ENCODE peak calls at places on chromosomes 11 and 22, in eight cellular contexts. J is left ventricle myocardium inferior; W is IMR-90; Q is Peyer's patch; L is tibial artery; Z is transverse colon; D is spleen; S is CD8-positive, alpha-beta T cell. A is an unnamed sample. For H3K4me1, the result is how much of the 10 kb centered on the place peaks cover.

GRCh38 chr11:72573380-72573949 is 100.8 kb downstream of the PDE2A start:
- DNase-seq in D (peak), Z (peak), J (no peak), W (peak), Q (peak), L (peak), S (no peak), A (peak)

GRCh38 chr22:44309137-44309536 is 3.6 kb downstream of the SHISAL1 start:
- DNase-seq in W (peak), Z (peak), Q (no peak), L (peak), S (peak), J (no peak), D (no peak), A (no peak)

GRCh38 chr11:9094420-9094819 is 3.0 kb upstream of the SCUBE2 start:
- DNase-seq in W (no peak), S (no peak), J (no peak), Q (no peak), Z (no peak), D (peak), L (no peak), A (no peak)

GRCh38 chr11:61613711-61614254 is 32.9 kb upstream of the SYT7 start:
- DNase-seq in Z (no peak), Q (no peak), D (no peak), L (no peak), W (no peak), S (no peak), J (no peak), A (no peak)

GRCh38 chr11:111737180-111737876 is 28.9 kb downstream of the PPP2R1B start:
- DNase-seq in Z (no peak), W (no peak), L (no peak), Q (no peak), J (no peak), S (no peak), D (peak), A (no peak)

GRCh38 chr11:2778630-2779498 is 79.1 kb upstream of the KCNQ1OT1 start:
- DNase-seq in Q (peak), J (peak), W (peak), Z (peak), S (no peak), D (peak), L (peak), A (peak)

GRCh38 chr11:8767466-8768142 is 85.0 kb downstream of the RPL27A start:
- DNase-seq in Q (no peak), Z (no peak), J (no peak), W (no peak), L (no peak), D (no peak), S (no peak), A (peak)

GRCh38 chr11:35292290-35292689 is 127.1 kb downstream of the SLC1A2 start:
- DNase-seq in J (no peak), Q (no peak), S (no peak), L (no peak), W (no peak), Z (no peak), D (no peak), A (no peak)

GRCh38 chr11:69131644-69132300 is 24.0 kb upstream of the SMIM38 start:
- DNase-seq in Z (peak), D (peak), W (peak), S (no peak), L (peak), J (peak), Q (peak), A (peak)

GRCh38 chr22:49123621-49124192 is 704.0 kb downstream of the BRD1 start:
- DNase-seq in L (no peak), Z (no peak), S (no peak), W (no peak), J (no peak), D (no peak), Q (no peak), A (no peak)

GRCh38 chr11:72982286-72982685 is 159.8 kb downstream of the FCHSD2 start:
- DNase-seq in W (no peak), Z (no peak), L (no peak), Q (no peak), D (no peak), S (no peak), J (no peak), A (no peak)

GRCh38 chr11:122746611-122747305 is 91.2 kb downstream of the UBASH3B start:
- DNase-seq in S (no peak), D (no peak), Z (no peak), J (no peak), W (no peak), L (no peak), Q (no peak), A (no peak)

GRCh38 chr11:131691558-131692041 is 321.2 kb downstream of the NTM start:
- DNase-seq in J (no peak), D (no peak), L (no peak), S (no peak), Q (no peak), W (peak), Z (no peak), A (no peak)

GRCh38 chr22:46077669-46078099 is 72.6 kb upstream of the PPARA start:
- DNase-seq in L (peak), Q (no peak), D (peak), W (no peak), S (no peak), Z (peak), J (peak), A (no peak)

GRCh38 chr11:93648168-93648567 is 13.3 kb upstream of the CEP295 start:
- DNase-seq in J (no peak), Q (no peak), S (no peak), D (no peak), L (no peak), W (peak), Z (no peak), A (peak)

GRCh38 chr11:81165164-81165563 is 1568.5 kb downstream of the FAM181B start:
- DNase-seq in Q (no peak), L (no peak), D (no peak), W (no peak), Z (no peak), J (no peak), S (no peak), A (peak)

GRCh38 chr11:695606-696381 is at the start of gene TMEM80:
- DNase-seq in L (peak), S (peak), J (peak), Q (peak), W (peak), Z (peak), D (peak), A (peak)

GRCh38 chr11:130711193-130711592 is 205.1 kb downstream of the SNX19 start:
- DNase-seq in W (peak), Q (no peak), S (no peak), L (no peak), D (no peak), Z (no peak), J (no peak), A (no peak)

GRCh38 chr22:35135165-35135564 is 69.2 kb downstream of the ISX start:
- DNase-seq in Z (no peak), Q (no peak), L (no peak), D (no peak), J (no peak), S (no peak), W (no peak), A (peak)
- H3K27ac ChIP-seq in Z (peak), Q (no peak), L (no peak), D (no peak), J (no peak), S (no peak), W (no peak), A (peak)

GRCh38 chr22:28435960-28436359 is 243.7 kb downstream of the TTC28 start:
- DNase-seq in Q (no peak), J (no peak), D (no peak), W (no peak), S (no peak), Z (no peak), L (no peak), A (peak)
- H3K4me1 ChIP-seq in Q (under half), J (half or more), D (under half), W (under half), S (under half), Z (under half), L (under half), A (under half)

GRCh38 chr11:63609536-63609935 is 4.7 kb downstream of the PLAAT3 start:
- DNase-seq in L (no peak), S (no peak), W (no peak), J (peak), Q (peak), Z (peak), D (no peak), A (peak)
- H3K4me3 ChIP-seq in L (no peak), S (no peak), W (no peak), J (no peak), Q (no peak), Z (no peak), D (no peak), A (no peak)

DNA sequence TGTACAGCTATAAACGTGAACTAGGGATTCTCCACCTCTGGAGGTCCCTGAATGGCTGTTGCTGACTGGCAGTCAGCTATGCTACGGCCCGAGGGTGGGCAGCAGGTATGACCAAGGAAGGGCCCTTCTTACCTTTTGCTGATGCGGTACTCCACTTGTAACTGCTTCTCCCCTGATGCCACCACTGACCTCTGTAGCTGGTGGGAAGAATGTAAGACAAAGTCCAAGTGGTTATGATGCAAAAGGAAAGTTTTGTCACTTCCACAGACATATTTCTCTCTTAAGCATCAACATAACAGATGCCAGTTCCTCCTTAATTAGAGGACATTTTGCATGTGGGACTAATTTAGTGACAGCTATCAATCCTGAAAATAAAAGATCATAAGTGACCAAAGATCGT is 32.2 kb downstream of the P4HA3 start:
- DNase-seq in J (no peak), S (no peak), L (no peak), W (no peak), Q (no peak), Z (no peak), D (no peak), A (no peak)
- H3K27ac ChIP-seq in J (no peak), S (no peak), L (peak), W (peak), Q (no peak), Z (peak), D (no peak), A (no peak)

DNA sequence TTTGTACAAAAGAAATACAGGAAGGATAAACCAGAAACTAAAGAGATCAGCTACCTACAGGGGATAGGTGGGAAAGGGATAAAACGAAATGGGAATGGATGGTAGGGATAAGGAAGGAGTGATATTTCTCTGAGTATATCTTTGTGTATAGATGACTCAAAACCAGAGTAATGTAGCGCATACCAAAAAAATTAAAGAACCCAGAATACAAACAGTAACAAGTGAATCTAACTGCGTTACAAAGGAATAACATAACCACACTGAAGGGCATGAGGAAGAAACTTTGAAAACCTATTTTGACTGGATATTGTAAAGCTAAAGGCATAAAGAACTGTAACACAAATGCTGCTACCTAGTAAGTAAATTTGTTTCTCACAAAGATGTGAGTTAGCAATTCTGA is 37.9 kb downstream of the MAPK1 start:
- DNase-seq in J (no peak), Q (no peak), Z (no peak), S (no peak), W (peak), L (no peak), D (no peak), A (no peak)
- H3K4me1 ChIP-seq in J (half or more), Q (under half), Z (under half), S (under half), W (under half), L (under half), D (under half), A (under half)

DNA sequence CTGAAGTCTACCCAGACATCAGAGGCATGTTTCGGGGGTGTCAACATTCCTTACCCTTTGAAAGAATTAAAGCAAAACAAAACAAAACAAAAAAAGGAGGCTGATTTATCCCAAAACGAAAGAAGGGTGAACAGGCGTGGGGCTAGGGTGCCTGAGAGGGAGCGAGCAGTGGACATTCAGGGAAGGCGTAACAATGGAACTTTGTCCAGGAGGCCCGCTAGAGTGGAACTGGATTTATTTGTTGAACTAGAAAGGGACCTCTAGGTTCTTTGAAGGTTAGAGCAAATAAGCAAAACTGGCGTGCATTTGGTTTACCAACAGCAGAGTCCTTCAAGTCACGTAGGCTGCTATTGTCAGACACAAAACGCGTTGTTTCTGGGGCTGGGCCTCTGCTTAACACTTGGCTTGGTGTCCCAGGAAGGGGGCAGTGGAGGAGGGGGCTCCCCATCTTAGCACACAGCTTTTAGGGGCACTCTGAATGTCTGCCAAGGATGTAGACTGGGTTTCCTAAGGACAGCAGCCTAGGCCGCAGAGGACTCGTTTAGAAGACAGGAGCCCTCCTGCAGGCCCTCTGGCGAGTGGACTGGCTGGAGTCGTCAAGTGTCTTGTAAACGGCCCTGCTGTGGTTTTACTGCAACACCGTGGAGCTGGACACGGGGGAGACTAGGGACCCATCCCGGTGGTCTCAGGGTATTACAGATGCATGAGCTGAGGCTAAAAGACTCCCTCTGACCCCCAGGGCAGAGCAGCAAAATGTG is 203.7 kb upstream of the SORL1-AS1 start:
- DNase-seq in Q (no peak), J (peak), S (no peak), Z (no peak), W (no peak), L (no peak), D (no peak), A (no peak)
- H3K4me3 ChIP-seq in Q (peak), J (peak), S (peak), Z (no peak), W (peak), L (peak), D (peak), A (no peak)

A was measured in small intestine.